ENCODE peak calls at places on chromosomes 6 and 20, in four cellular contexts. F is uterus, X is Peyer's patch, Y is psoas muscle. W is an unnamed sample. For H3K9me3, the result is how much of the 10 kb centered on the place peaks cover.

GRCh38 chr6:37485259-37485658 is 14.4 kb downstream of the CCDC167 start:
- DNase-seq in Y (no peak), X (peak), F (no peak), W (no peak)

GRCh38 chr20:4998160-4998651 is 3.1 kb downstream of the SLC23A2 start:
- DNase-seq in Y (no peak), X (no peak), F (no peak), W (no peak)

GRCh38 chr20:32875673-32876072 is 16.9 kb downstream of the EFCAB8 start:
- DNase-seq in F (no peak), Y (no peak), X (no peak), W (no peak)

GRCh38 chr6:17768388-17768787 is 61.7 kb upstream of the NUP153 start:
- DNase-seq in F (no peak), X (no peak), Y (no peak), W (no peak)

GRCh38 chr6:31468316-31468715 is 29.6 kb upstream of the MICB start:
- DNase-seq in X (no peak), Y (no peak), F (no peak), W (no peak)

GRCh38 chr20:37220796-37221195 is 40.8 kb downstream of the GHRH start:
- DNase-seq in F (no peak), Y (no peak), X (peak), W (no peak)

GRCh38 chr6:149925974-149926777 is 3.3 kb upstream of the RAET1G start:
- DNase-seq in F (peak), Y (peak), X (peak), W (peak)

GRCh38 chr6:151763938-151764680 is 43.4 kb upstream of the ESR1 start:
- DNase-seq in F (peak), Y (peak), X (peak), W (peak)

GRCh38 chr6:42368156-42368555 is 83.6 kb downstream of the TRERF1 start:
- DNase-seq in F (no peak), Y (no peak), X (no peak), W (no peak)

GRCh38 chr6:17505062-17505476 is 95.0 kb upstream of the FAM8A1 start:
- DNase-seq in X (no peak), F (no peak), Y (no peak), W (no peak)

DNA sequence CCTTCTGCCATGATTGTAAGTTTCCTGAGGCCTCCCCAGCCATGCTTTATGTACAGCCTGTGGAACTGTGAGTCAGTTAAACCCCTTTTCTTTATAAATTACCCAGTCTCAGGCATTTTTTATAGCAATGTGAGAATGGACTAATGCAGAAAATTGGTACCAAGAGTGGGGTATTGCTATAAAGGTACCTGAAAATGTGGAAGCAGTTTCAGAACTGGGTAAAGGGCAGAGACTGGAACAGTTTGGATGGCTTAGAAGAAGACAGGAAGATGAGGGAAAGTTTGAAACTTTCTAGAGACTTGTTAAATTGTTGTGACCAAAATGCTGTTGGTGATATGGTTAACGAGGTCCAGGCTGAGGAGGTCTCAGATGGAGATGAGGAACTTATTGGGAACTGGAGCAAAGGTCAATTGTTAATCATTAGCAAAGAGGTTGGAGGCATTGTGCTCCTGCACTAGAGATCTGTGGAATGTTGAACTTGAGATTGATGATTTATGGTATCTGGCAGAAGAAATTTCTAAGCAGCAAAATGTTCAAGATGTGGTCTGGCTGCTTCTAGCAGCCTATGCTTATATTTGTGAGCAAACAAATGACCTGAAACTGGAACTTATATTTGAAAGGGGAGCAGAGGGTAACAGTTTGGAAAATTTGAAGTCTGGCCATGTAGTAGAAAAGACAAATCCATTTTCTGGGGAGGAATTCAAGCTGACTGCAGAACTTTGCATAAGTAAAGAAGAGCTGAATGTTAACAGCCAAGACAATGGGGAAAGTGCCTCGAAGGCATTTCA is 79.0 kb upstream of the GMDS start:
- DNase-seq in F (no peak), Y (no peak), X (no peak), W (no peak)
- H3K9me3 ChIP-seq in F (under half), Y (under half), X (under half), W (under half)

GRCh38 chr6:141953072-141953471 is 179.7 kb upstream of the GJE1 start:
- DNase-seq in Y (no peak), X (no peak), F (no peak), W (no peak)
- H3K9me3 ChIP-seq in Y (under half), X (under half), F (under half), W (under half)

DNA sequence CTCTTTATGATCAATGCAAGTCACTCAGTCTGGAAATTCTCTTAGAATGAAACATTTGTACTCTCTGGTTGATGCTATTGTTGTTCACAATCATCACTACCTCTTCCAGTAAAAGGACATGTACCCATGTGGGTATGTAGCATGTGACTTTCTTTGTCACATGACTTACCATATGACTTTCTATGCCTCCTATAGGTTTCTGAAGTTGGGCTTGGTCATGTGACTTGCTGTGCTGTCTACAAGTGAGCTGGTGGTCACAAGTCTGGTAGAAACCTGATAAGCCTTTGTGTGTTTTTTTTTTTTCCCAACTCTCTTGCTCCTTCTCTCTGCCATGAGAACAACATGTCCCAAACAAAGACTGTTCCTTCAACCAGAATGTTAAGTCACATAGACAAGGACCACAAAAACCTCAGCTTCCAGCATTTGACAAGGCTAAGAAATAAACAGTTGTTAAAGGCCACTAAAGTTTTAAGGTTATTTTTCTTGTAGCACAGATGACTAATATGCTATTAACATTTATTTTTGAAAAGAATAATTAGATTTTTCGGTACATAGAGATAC is 379.2 kb upstream of the SLC35B3 start:
- DNase-seq in F (no peak), X (no peak), Y (no peak), W (no peak)
- H3K9me3 ChIP-seq in F (under half), X (under half), Y (under half), W (under half)

GRCh38 chr20:59678286-59678685 is 73.9 kb downstream of the PHACTR3 start:
- DNase-seq in X (no peak), F (no peak), Y (no peak), W (no peak)
- H3K9me3 ChIP-seq in X (under half), F (under half), Y (under half), W (under half)

DNA sequence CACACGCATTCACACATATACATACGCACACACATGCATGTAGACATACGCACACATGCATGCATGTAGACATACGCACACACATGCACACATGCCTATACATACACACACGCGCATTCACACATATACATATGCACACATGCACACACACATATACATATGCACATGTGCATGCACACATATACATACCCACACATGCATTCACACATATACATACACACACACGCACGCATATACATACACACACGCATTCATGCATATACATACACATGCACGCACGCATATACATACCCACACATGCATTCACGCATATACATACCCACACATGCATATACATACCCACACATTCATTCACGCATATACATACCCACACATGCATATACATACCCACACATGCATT is 80.5 kb downstream of the WDR27 start:
- DNase-seq in Y (no peak), X (no peak), F (no peak), W (no peak)
- H3K9me3 ChIP-seq in Y (under half), X (under half), F (under half), W (under half)

DNA sequence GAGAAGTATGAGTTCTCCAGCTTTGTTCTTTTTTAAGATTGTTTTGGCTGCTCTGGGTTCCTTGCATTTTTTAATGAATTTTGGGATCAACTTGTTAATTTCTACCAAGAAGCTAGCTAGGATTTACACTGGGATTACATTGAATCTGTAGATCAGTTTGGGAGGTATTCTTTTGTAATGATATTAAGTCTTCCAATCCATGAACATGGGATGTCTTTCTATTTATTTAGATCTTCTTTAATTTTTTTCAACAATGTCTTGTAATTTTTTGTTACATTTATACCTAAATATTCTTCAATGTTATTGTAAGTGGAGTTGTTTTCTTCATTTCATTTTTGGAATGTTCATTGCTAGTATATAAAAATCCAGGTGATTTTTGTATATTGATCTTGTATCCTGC is 12.5 kb downstream of the PRIM2 start:
- DNase-seq in F (no peak), X (no peak), Y (no peak), W (no peak)
- H3K9me3 ChIP-seq in F (under half), X (under half), Y (under half), W (under half)

GRCh38 chr20:21513181-21513663 is 642 bp downstream of the NKX2-2 start:
- DNase-seq in F (no peak), Y (no peak), X (no peak), W (no peak)

GRCh38 chr20:21510995-21511394 is 2.9 kb downstream of the NKX2-2 start:
- DNase-seq in Y (no peak), X (no peak), F (no peak), W (no peak)

GRCh38 chr20:21512634-21513180 is 1.2 kb downstream of the NKX2-2 start:
- DNase-seq in X (no peak), F (no peak), Y (no peak), W (no peak)

GRCh38 chr20:21511485-21511849 is 2.4 kb downstream of the NKX2-2 start:
- DNase-seq in X (no peak), F (no peak), Y (no peak), W (no peak)

GRCh38 chr20:21511850-21512633 is 1.8 kb downstream of the NKX2-2 start:
- DNase-seq in Y (no peak), F (no peak), X (no peak), W (no peak)
- H3K9me3 ChIP-seq in Y (under half), F (under half), X (under half), W (under half)

GRCh38 chr6:140897349-140897748 is 1235.4 kb upstream of the GJE1 start:
- DNase-seq in F (no peak), X (no peak), Y (no peak), W (no peak)
- H3K9me3 ChIP-seq in F (under half), X (under half), Y (under half), W (under half)

DNA sequence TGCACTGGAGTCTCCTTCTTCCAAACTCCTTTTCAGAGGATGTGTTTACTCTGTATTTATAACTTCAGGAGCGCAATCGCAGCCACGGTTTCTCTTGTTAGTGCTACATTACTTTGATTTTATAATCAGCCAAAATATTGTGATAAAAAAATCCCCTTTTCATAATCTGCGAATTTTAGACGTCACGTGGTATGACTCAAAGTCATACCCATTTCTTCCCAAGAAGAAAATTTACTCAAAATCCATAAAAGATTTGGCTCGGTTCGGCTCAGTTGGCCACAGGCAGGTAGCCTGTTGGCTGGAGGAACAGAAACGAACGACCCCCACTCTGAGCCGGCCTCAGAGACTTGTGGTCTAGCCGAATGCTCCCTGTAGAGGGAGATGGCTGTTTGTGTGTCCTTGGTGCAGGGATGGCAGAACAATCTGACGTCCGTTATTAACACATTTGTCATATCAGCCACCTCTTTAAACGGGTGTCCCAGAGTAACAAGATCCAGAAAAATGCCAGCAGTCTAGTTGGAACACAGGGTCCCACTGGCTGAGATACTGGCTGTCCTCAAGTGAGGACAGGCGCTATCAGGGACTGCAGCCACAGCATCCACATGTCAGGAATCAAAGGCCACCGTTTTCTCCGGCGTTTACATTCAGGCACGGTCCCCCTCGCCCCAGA is 247.6 kb downstream of the DLL1 start:
- DNase-seq in X (no peak), F (no peak), Y (no peak), W (no peak)
- H3K9me3 ChIP-seq in X (under half), F (under half), Y (under half), W (under half)

GRCh38 chr6:137213813-137214212 is 5.4 kb downstream of the IFNGR1 start:
- DNase-seq in Y (no peak), X (no peak), F (no peak), W (no peak)
- H3K9me3 ChIP-seq in Y (under half), X (under half), F (under half), W (under half)